ENCODE peak calls at places on chromosomes 6 and 20, in nine cellular contexts. U is K562, S is fibroblast of lung, F is PC-9, N is mammary epithelial cell, I is OCI-LY7, Y is GM23248, E is IMR-90, P is HepG2. K is an unnamed sample.

GRCh38 chr6:139161169-139161568 is 26.3 kb downstream of the HECA start:
- DNase-seq in U (no peak), S (peak; percentile 84), F (no peak), N (peak; percentile 54), I (no peak), Y (peak; percentile 62), E (peak; percentile 69), P (peak; percentile 5), K (no peak)

GRCh38 chr20:60254901-60255411 is 296.7 kb downstream of the CDH26 start:
- DNase-seq in U (no peak), S (peak; percentile 85), F (no peak), N (peak; percentile 56), I (no peak), Y (peak; percentile 81), E (peak; percentile 73), P (no peak), K (no peak)

GRCh38 chr6:104186836-104187235 is 672.9 kb downstream of the HACE1 start:
- DNase-seq in U (no peak), S (no peak), F (peak; percentile 40), N (no peak), I (no peak), Y (no peak), E (no peak), P (no peak), K (no peak)

GRCh38 chr6:35034411-35035171 is 106.5 kb downstream of the TCP11 start:
- DNase-seq in U (no peak), S (peak; percentile 18), F (no peak), N (peak; percentile 7), I (no peak), Y (peak; percentile 68), E (no peak), P (no peak), K (no peak)

GRCh38 chr6:28208180-28208659 is 16.9 kb upstream of the ZSCAN9 start:
- DNase-seq in U (no peak), S (peak; percentile 6), F (no peak), N (no peak), I (no peak), Y (peak; percentile 10), E (no peak), P (no peak), K (no peak)

GRCh38 chr6:85600713-85601313 is 7.2 kb upstream of the SNX14 start:
- DNase-seq in U (no peak), S (no peak), F (no peak), N (no peak), I (peak; percentile 10), Y (no peak), E (no peak), P (no peak), K (no peak)

GRCh38 chr6:152130441-152130840 is 323.0 kb downstream of the ESR1 start:
- DNase-seq in U (no peak), S (no peak), F (no peak), N (peak; percentile 44), I (no peak), Y (peak; percentile 70), E (no peak), P (no peak), K (no peak)

GRCh38 chr6:129673758-129674157 is 36.2 kb downstream of the ARHGAP18 start:
- DNase-seq in U (no peak), S (no peak), F (no peak), N (no peak), I (no peak), Y (no peak), E (no peak), P (no peak), K (no peak)

GRCh38 chr6:19472850-19473249 is 364.3 kb upstream of the ID4 start:
- DNase-seq in U (peak; percentile 28), S (no peak), F (peak; percentile 30), N (no peak), I (peak; percentile 51), Y (peak; percentile 24), E (no peak), P (no peak), K (no peak)

GRCh38 chr20:17538517-17539170 is 7.5 kb upstream of the BFSP1 start:
- DNase-seq in U (no peak), S (no peak), F (peak; percentile 38), N (no peak), I (no peak), Y (peak; percentile 34), E (no peak), P (no peak), K (no peak)

GRCh38 chr20:25052255-25053206 is 5.4 kb downstream of the ACSS1 start:
- DNase-seq in U (no peak), S (peak; percentile 28), F (no peak), N (no peak), I (no peak), Y (peak; percentile 59), E (no peak), P (no peak), K (no peak)

GRCh38 chr6:156777866-156778614 is 862 bp downstream of the ARID1B start:
- DNase-seq in U (peak; percentile 50), S (peak; percentile 47), F (peak; percentile 33), N (peak; percentile 59), I (peak; percentile 79), Y (peak; percentile 82), E (peak; percentile 49), P (peak; percentile 25), K (peak; percentile 76)

GRCh38 chr6:62652692-62653328 is 366.8 kb upstream of the KHDRBS2 start:
- DNase-seq in U (peak; percentile 5), S (peak; percentile 26), F (no peak), N (peak; percentile 1), I (peak; percentile 45), Y (peak; percentile 8), E (peak; percentile 12), P (no peak), K (no peak)

GRCh38 chr6:138001750-138002349 is 105.4 kb downstream of the PERP start:
- DNase-seq in U (peak; percentile 56), S (peak; percentile 66), F (peak; percentile 56), N (peak; percentile 43), I (peak; percentile 57), Y (peak; percentile 70), E (peak; percentile 53), P (peak; percentile 44), K (peak; percentile 72)

GRCh38 chr6:46935687-46936086 is 13.9 kb upstream of the ADGRF5 start:
- DNase-seq in U (no peak), S (no peak), F (peak; percentile 76), N (no peak), I (no peak), Y (no peak), E (no peak), P (no peak), K (no peak)

GRCh38 chr6:21987501-21987957 is 309.3 kb downstream of the PRL start:
- DNase-seq in U (peak; percentile 35), S (peak; percentile 96), F (peak; percentile 53), N (peak; percentile 78), I (no peak), Y (peak; percentile 75), E (peak; percentile 97), P (peak; percentile 5), K (peak; percentile 90)

DNA sequence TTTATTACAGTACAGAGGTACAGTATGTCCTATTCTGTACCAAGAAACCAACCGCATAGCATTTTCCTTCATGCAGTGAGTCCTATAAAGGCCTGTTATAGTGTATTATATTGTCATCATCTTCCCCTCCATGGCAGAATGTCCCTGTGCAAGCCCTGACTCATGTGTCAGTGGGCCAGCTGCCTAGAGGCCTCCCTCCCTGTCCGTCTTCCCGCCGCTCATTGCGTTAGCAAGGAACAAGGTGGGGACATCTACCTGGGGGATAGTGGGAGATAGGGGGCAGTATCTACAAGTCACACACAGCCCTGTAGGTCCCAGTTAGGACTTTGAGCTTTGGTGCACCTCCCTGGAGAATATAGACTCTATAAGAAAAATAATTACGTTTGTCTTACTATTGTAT is 27.1 kb downstream of the ARFGEF2 start:
- DNase-seq in U (no peak), S (no peak), F (no peak), N (no peak), I (no peak), Y (no peak), E (no peak), P (no peak), K (no peak)
- H2AFZ ChIP-seq in U (no peak overlapping the region), S (no peak overlapping the region), F (no peak overlapping the region), N (no peak overlapping the region), I (no peak overlapping the region), Y (no peak overlapping the region), E (no peak overlapping the region), P (no peak overlapping the region), K (no peak overlapping the region)

GRCh38 chr20:61813791-61814190 is 251.9 kb downstream of the TAF4 start:
- DNase-seq in U (no peak), S (no peak), F (no peak), N (no peak), I (no peak), Y (no peak), E (no peak), P (no peak), K (no peak)
- H3K4me1 ChIP-seq in U (no peaks in the 10 kb centered on the region), S (no peaks in the 10 kb centered on the region), F (no peaks in the 10 kb centered on the region), N (peaks cover 12% of the 10 kb centered on the region), I (no peaks in the 10 kb centered on the region), Y (no peaks in the 10 kb centered on the region), E (no peaks in the 10 kb centered on the region), P (no peaks in the 10 kb centered on the region), K (no peaks in the 10 kb centered on the region)

GRCh38 chr6:168273483-168274045 is 46.0 kb downstream of the DACT2 start:
- DNase-seq in U (no peak), S (no peak), F (no peak), N (no peak), I (no peak), Y (no peak), E (no peak), P (peak; percentile 38), K (no peak)
- H2AFZ ChIP-seq in U (peak overlapping the region; percentile 15), S (no peak overlapping the region), F (no peak overlapping the region), N (no peak overlapping the region), I (no peak overlapping the region), Y (no peak overlapping the region), E (no peak overlapping the region), P (no peak overlapping the region), K (no peak overlapping the region)

DNA sequence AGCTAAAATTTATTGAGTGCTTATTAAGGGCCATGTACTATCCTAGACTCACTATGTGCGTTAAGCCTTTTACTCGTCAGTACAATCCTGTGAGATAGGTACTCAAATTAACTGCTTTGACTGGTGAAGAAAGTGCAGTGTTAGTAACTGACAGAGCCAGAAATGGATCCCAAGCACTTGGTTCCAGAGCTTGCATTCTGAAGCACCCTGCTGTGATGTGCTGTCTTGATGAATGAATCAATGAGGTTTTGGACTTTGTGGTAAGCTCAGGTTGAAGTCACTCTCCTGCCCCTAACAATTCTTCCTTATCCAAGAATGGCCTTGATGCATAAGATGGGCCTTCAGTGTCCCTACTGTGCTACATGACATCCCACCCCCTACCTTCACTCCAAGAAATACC is 3.7 kb downstream of the STX11 start:
- DNase-seq in U (no peak), S (no peak), F (no peak), N (no peak), I (no peak), Y (no peak), E (no peak), P (no peak), K (no peak)
- H3K4me1 ChIP-seq in U (peaks cover 16% of the 10 kb centered on the region), S (peaks cover 9% of the 10 kb centered on the region), F (peaks cover 17% of the 10 kb centered on the region), N (peaks cover 15% of the 10 kb centered on the region), I (no peaks in the 10 kb centered on the region), Y (peaks cover 15% of the 10 kb centered on the region), E (peaks cover 5% of the 10 kb centered on the region), P (peaks cover 9% of the 10 kb centered on the region), K (peaks cover 26% of the 10 kb centered on the region)